ENCODE peak calls at places on chromosomes 7 and 10, in ten cellular contexts. H is adrenal gland; F is CD4-positive, alpha-beta T cell; O is lung; Y is GM12864; C is HL-60; I is HFFc6; K is HFF-Myc; J is thyroid gland; Z is tibial nerve. T is an unnamed sample.

GRCh38 chr7:116578526-116578925 is 53.7 kb downstream of the CAV1 start:
- DNase-seq in F (no peak), J (no peak), H (no peak), O (no peak), C (no peak), Z (no peak), I (no peak), K (no peak), Y (no peak), T (no peak)

GRCh38 chr7:130037703-130038102 is 13.5 kb downstream of the ZC3HC1 start:
- DNase-seq in J (no peak), K (no peak), F (no peak), Y (no peak), O (no peak), I (peak), Z (no peak), C (no peak), H (no peak), T (no peak)

GRCh38 chr7:44325811-44326241 is 432 bp upstream of the CAMK2B start:
- DNase-seq in C (no peak), I (no peak), J (peak), Y (no peak), Z (no peak), K (no peak), F (no peak), O (peak), H (peak), T (no peak)

GRCh38 chr7:85162743-85163142 is 24.1 kb downstream of the SEMA3D start:
- DNase-seq in Z (no peak), C (no peak), I (no peak), F (no peak), K (no peak), H (no peak), Y (no peak), J (no peak), O (no peak), T (no peak)

GRCh38 chr7:101231644-101232043 is 6.0 kb downstream of the CLDN15 start:
- DNase-seq in F (no peak), C (no peak), K (no peak), Z (no peak), I (peak), O (no peak), H (no peak), Y (no peak), J (no peak), T (peak)

GRCh38 chr7:154388999-154389398 is 336.8 kb downstream of the DPP6 start:
- DNase-seq in Z (no peak), F (no peak), C (no peak), J (no peak), K (no peak), Y (no peak), I (no peak), H (no peak), O (no peak), T (no peak)

GRCh38 chr10:13891542-13892431 is 305.0 kb downstream of the PRPF18 start:
- DNase-seq in I (no peak), Y (no peak), C (no peak), O (no peak), J (peak), K (no peak), Z (no peak), F (no peak), H (no peak), T (no peak)

GRCh38 chr10:102630663-102631062 is 13.6 kb upstream of the TRIM8 start:
- DNase-seq in H (no peak), F (no peak), K (no peak), C (no peak), Y (no peak), Z (no peak), O (no peak), I (no peak), J (no peak), T (no peak)

GRCh38 chr10:60456053-60456452 is 66.4 kb upstream of the ANK3 start:
- DNase-seq in J (no peak), F (no peak), I (peak), H (no peak), Z (no peak), C (no peak), K (no peak), Y (no peak), O (no peak), T (no peak)

GRCh38 chr10:112919721-112920120 is 30.3 kb upstream of the TCF7L2 start:
- DNase-seq in K (peak), I (peak), Y (no peak), O (no peak), F (no peak), H (no peak), C (no peak), J (no peak), Z (no peak), T (no peak)

GRCh38 chr10:116110736-116111135 is 162.3 kb downstream of the GFRA1 start:
- DNase-seq in I (no peak), O (no peak), Y (no peak), F (no peak), H (peak), Z (no peak), C (no peak), J (no peak), K (no peak), T (no peak)

GRCh38 chr10:105017116-105017515 is 376.0 kb downstream of the SORCS3 start:
- DNase-seq in H (no peak), Y (no peak), F (no peak), J (no peak), K (no peak), C (no peak), Z (no peak), I (no peak), O (no peak), T (no peak)

GRCh38 chr7:2553831-2554581 is 1.3 kb downstream of the BRAT1 start:
- DNase-seq in F (no peak), J (no peak), C (no peak), Y (no peak), H (no peak), K (no peak), Z (no peak), O (no peak), I (no peak), T (no peak)

GRCh38 chr7:128672927-128673517 is 930 bp downstream of the GARIN1A start:
- DNase-seq in J (peak), C (peak), Y (no peak), Z (no peak), K (no peak), O (no peak), F (no peak), I (no peak), H (no peak), T (no peak)

GRCh38 chr10:124306922-124307371 is 111.8 kb downstream of the OAT start:
- DNase-seq in Z (no peak), K (no peak), I (peak), J (peak), H (no peak), O (no peak), C (peak), F (no peak), Y (peak), T (no peak)

GRCh38 chr10:121088524-121088923 is 237.4 kb downstream of the WDR11 start:
- DNase-seq in J (peak), K (no peak), O (no peak), I (no peak), C (peak), Y (no peak), H (peak), F (no peak), Z (no peak), T (no peak)

GRCh38 chr7:40673285-40673684 is 538.5 kb downstream of the SUGCT start:
- DNase-seq in C (no peak), H (no peak), J (no peak), Z (no peak), O (no peak), Y (no peak), F (no peak), K (peak), I (peak), T (no peak)

GRCh38 chr10:121823993-121824463 is 103.8 kb downstream of the ATE1 start:
- DNase-seq in K (peak), F (no peak), J (no peak), C (peak), H (no peak), I (peak), O (no peak), Z (no peak), Y (no peak), T (no peak)

GRCh38 chr10:77507313-77507712 is 130.3 kb downstream of the KCNMA1 start:
- DNase-seq in Z (no peak), O (no peak), C (no peak), J (no peak), F (no peak), Y (no peak), K (no peak), H (peak), I (peak), T (no peak)

GRCh38 chr7:22937946-22938345 is 76.0 kb downstream of the HYCC1 start:
- DNase-seq in H (no peak), C (no peak), K (no peak), Z (no peak), O (no peak), Y (no peak), I (no peak), J (no peak), F (no peak), T (no peak)

GRCh38 chr10:64080071-64080470 is 558.9 kb downstream of the REEP3 start:
- DNase-seq in O (no peak), J (no peak), I (no peak), Z (no peak), C (no peak), Y (no peak), H (peak), K (no peak), F (no peak), T (no peak)

GRCh38 chr7:42380411-42380810 is 143.4 kb upstream of the GLI3 start:
- DNase-seq in K (no peak), C (no peak), Y (no peak), J (no peak), F (no peak), I (no peak), H (no peak), Z (no peak), O (no peak), T (no peak)

GRCh38 chr10:12503311-12503710 is 154.0 kb downstream of the CAMK1D start:
- DNase-seq in H (peak), O (no peak), I (no peak), J (peak), Z (no peak), C (no peak), Y (no peak), K (no peak), F (no peak), T (peak)

GRCh38 chr10:12500406-12501303 is 151.3 kb downstream of the CAMK1D start:
- DNase-seq in K (peak), J (peak), Y (no peak), F (no peak), Z (no peak), O (no peak), H (no peak), I (no peak), C (peak), T (peak)

GRCh38 chr10:12501324-12501723 is 152.0 kb downstream of the CAMK1D start:
- DNase-seq in H (no peak), Y (no peak), J (no peak), C (no peak), K (no peak), I (no peak), O (no peak), F (no peak), Z (no peak), T (peak)

GRCh38 chr10:12502526-12503274 is 153.4 kb downstream of the CAMK1D start:
- DNase-seq in O (no peak), H (no peak), Y (no peak), K (no peak), J (no peak), C (no peak), I (no peak), Z (no peak), F (no peak), T (peak)

DNA sequence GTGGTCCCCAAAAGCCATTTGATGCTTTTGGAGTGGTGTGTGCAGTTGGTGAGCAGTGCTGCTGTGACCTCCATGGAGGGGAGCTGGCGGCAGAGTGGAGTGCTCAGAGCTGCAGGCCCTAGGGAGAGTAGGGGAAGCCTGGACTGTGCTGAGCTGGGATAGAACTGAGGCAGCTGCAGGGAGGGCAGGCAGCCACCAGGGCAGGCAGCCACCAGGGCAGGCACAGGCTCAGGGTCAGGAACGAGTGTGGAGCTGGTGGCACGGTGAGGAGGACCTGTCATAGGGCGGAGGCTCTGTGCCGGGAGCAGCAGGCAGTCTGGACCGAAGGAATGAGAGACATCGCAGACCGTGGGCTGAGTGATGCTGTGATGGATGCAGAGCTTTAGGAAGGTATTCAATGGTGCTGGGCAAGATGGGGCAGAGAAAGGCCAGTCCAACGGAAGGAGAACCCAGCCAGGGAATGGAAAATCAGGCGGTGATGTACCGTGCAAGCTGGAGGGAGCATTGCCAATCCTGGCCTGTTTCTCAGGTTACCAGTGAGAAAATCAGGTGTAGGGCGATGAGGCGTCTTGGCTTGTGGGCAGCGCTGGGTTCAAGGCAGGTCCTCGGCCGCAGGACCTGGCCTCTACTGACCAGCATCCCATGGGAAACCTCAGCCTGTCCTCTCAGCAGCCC is 152.6 kb downstream of the CAMK1D start:
- DNase-seq in O (no peak), I (no peak), K (no peak), J (no peak), Z (no peak), C (no peak), F (no peak), Y (no peak), H (no peak), T (peak)
- TF ChIP-seq CTCF in O (no peak), I (no peak), K (no peak), J (no peak), Z (no peak), C (no peak), F (no peak), Y (no peak), H (no peak), T (no peak)

GRCh38 chr10:96586419-96587254 is at the start of gene TM9SF3:
- DNase-seq in I (peak), C (peak), O (peak), Y (peak), J (peak), F (peak), K (peak), Z (peak), H (peak), T (peak)
- TF ChIP-seq CTCF in I (no peak), C (no peak), O (no peak), Y (no peak), J (no peak), F (no peak), K (no peak), Z (no peak), H (no peak), T (no peak)

GRCh38 chr10:92074126-92074887 is 150.7 kb downstream of the BTAF1 start:
- DNase-seq in Z (no peak), F (no peak), I (peak), J (no peak), O (no peak), K (no peak), Y (no peak), H (no peak), C (no peak), T (no peak)
- TF ChIP-seq CTCF in Z (no peak), F (no peak), I (peak), J (no peak), O (no peak), K (no peak), Y (no peak), H (peak), C (no peak), T (no peak)

GRCh38 chr7:132557489-132558044 is 18.7 kb downstream of the PLXNA4 start:
- DNase-seq in O (no peak), Y (no peak), K (no peak), J (no peak), Z (no peak), F (no peak), C (peak), H (no peak), I (no peak), T (no peak)
- TF ChIP-seq CTCF in O (no peak), Y (no peak), K (no peak), J (no peak), Z (no peak), F (no peak), C (no peak), H (no peak), I (peak), T (no peak)

DNA sequence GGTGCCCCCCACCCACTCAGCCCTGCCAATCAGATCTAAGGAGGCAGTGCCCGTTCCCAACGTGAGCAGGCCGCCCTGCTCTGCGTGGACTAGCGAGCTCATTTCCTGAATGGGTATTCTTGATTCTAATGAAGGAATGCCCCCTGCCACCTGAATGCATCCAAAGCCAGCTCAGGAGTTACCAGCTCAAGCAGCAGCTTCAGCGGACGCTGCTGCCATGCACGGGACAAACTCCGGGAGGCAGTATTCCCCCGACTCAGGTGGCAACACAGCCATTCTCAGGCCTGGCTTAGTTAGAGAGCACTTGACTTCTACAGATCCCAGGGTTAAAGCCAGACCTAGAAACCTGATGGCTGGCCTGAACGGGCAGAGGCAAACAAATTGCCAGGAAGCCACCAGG is 25.8 kb downstream of the PSAP start:
- DNase-seq in J (no peak), F (no peak), Z (no peak), Y (no peak), K (no peak), I (no peak), C (no peak), O (no peak), H (no peak), T (no peak)
- TF ChIP-seq CTCF in J (no peak), F (no peak), Z (no peak), Y (no peak), K (no peak), I (peak), C (no peak), O (no peak), H (no peak), T (no peak)

GRCh38 chr10:46273506-46274477 is 13.0 kb upstream of the ANTXRL start:
- DNase-seq in Z (no peak), O (no peak), J (no peak), C (no peak), K (no peak), I (no peak), H (peak), Y (no peak), F (no peak), T (no peak)
- TF ChIP-seq CTCF in Z (no peak), O (no peak), J (no peak), C (no peak), K (no peak), I (peak), H (no peak), Y (no peak), F (no peak), T (no peak)

GRCh38 chr10:93095225-93095624 is 21.5 kb downstream of the CYP26A1 start:
- DNase-seq in F (no peak), J (no peak), H (peak), I (no peak), Z (no peak), K (no peak), Y (no peak), C (no peak), O (no peak), T (peak)
- TF ChIP-seq CTCF in F (no peak), J (no peak), H (no peak), I (no peak), Z (no peak), K (no peak), Y (no peak), C (no peak), O (no peak), T (no peak)

T was measured in colonic mucosa.